ENCODE peak calls at places on chromosomes 1 and 21, in seven cellular contexts. Z, J, G, D, K, Y and A are unnamed samples.

GRCh38 chr1:23090056-23090455 is 70.8 kb downstream of the KDM1A start:
- DNase-seq in Z (no peak), J (no peak), G (no peak), D (no peak), K (no peak), Y (no peak), A (no peak)

GRCh38 chr1:61083014-61083798 is 845 bp downstream of the NFIA start:
- DNase-seq in Z (no peak), J (no peak), G (peak; percentile 57), D (no peak), K (no peak), Y (no peak), A (peak; percentile 24)

GRCh38 chr1:226185153-226186036 is 1.1 kb downstream of the ACBD3 start:
- DNase-seq in Z (no peak), J (no peak), G (no peak), D (no peak), K (no peak), Y (peak; percentile 63), A (no peak)

GRCh38 chr1:230441630-230442029 is 15.5 kb upstream of the PGBD5 start:
- DNase-seq in Z (no peak), J (no peak), G (no peak), D (no peak), K (no peak), Y (no peak), A (no peak)

GRCh38 chr1:110829955-110830553 is 42.9 kb upstream of the CD53 start:
- DNase-seq in Z (peak; percentile 20), J (no peak), G (peak; percentile 10), D (peak; percentile 79), K (peak; percentile 0), Y (peak; percentile 8), A (no peak)

GRCh38 chr1:30474818-30475200 is 248.6 kb downstream of the MATN1 start:
- DNase-seq in Z (no peak), J (no peak), G (no peak), D (no peak), K (no peak), Y (no peak), A (no peak)

GRCh38 chr1:29706936-29707335 is 470.6 kb downstream of the PTPRU start:
- DNase-seq in Z (no peak), J (no peak), G (peak; percentile 83), D (peak; percentile 8), K (peak; percentile 69), Y (peak; percentile 31), A (no peak)

GRCh38 chr1:27141266-27142003 is 13.5 kb downstream of the SLC9A1 start:
- DNase-seq in Z (peak; percentile 85), J (no peak), G (no peak), D (no peak), K (no peak), Y (no peak), A (peak; percentile 68)

GRCh38 chr1:207987164-207987563 is 76.2 kb upstream of the CD34 start:
- DNase-seq in Z (no peak), J (no peak), G (no peak), D (no peak), K (no peak), Y (no peak), A (no peak)

GRCh38 chr1:219367496-219367895 is 193.8 kb downstream of the LYPLAL1 start:
- DNase-seq in Z (no peak), J (no peak), G (no peak), D (no peak), K (no peak), Y (no peak), A (no peak)

GRCh38 chr1:5927506-5928370 is 64.5 kb downstream of the NPHP4 start:
- DNase-seq in Z (peak; percentile 57), J (no peak), G (no peak), D (no peak), K (no peak), Y (no peak), A (peak; percentile 58)

GRCh38 chr1:85607126-85607912 is 26.8 kb downstream of the CCN1 start:
- DNase-seq in Z (no peak), J (no peak), G (peak; percentile 37), D (no peak), K (peak; percentile 100), Y (peak; percentile 91), A (no peak)

GRCh38 chr1:42114229-42114628 is 39.0 kb upstream of the GUCA2B start:
- DNase-seq in Z (no peak), J (no peak), G (no peak), D (no peak), K (no peak), Y (no peak), A (no peak)

GRCh38 chr1:155070721-155071556 is 7.4 kb downstream of the EFNA4 start:
- DNase-seq in Z (peak; percentile 84), J (peak; percentile 57), G (peak; percentile 88), D (peak; percentile 80), K (peak; percentile 64), Y (peak; percentile 75), A (peak; percentile 90)

GRCh38 chr21:27795418-27795817 is 828.5 kb upstream of the ADAMTS5 start:
- DNase-seq in Z (no peak), J (no peak), G (no peak), D (no peak), K (no peak), Y (no peak), A (no peak)

GRCh38 chr1:228429007-228429406 is 12.3 kb upstream of the TRIM17 start:
- DNase-seq in Z (no peak), J (no peak), G (no peak), D (no peak), K (no peak), Y (no peak), A (no peak)

GRCh38 chr1:67004176-67004575 is 49.8 kb downstream of the SLC35D1 start:
- DNase-seq in Z (no peak), J (no peak), G (no peak), D (no peak), K (no peak), Y (peak; percentile 17), A (no peak)

GRCh38 chr1:33298623-33299277 is 22.1 kb downstream of the A3GALT2 start:
- DNase-seq in Z (peak; percentile 67), J (peak; percentile 46), G (peak; percentile 75), D (peak; percentile 58), K (peak; percentile 60), Y (peak; percentile 58), A (peak; percentile 76)

GRCh38 chr1:113975211-113975895 is 3.9 kb upstream of the OLFML3 start:
- DNase-seq in Z (no peak), J (no peak), G (no peak), D (no peak), K (no peak), Y (no peak), A (no peak)

GRCh38 chr1:10694274-10694632 is 102.2 kb downstream of the CASZ1 start:
- DNase-seq in Z (peak; percentile 76), J (no peak), G (no peak), D (peak; percentile 58), K (no peak), Y (peak; percentile 12), A (no peak)

GRCh38 chr1:59083946-59084865 is 212.7 kb upstream of the FGGY start:
- DNase-seq in Z (no peak), J (no peak), G (no peak), D (no peak), K (no peak), Y (no peak), A (no peak)
- TF ChIP-seq CTCF in Z (no peak), J (no peak), G (no peak), D (no peak), K (no peak), Y (no peak), A (no peak)

DNA sequence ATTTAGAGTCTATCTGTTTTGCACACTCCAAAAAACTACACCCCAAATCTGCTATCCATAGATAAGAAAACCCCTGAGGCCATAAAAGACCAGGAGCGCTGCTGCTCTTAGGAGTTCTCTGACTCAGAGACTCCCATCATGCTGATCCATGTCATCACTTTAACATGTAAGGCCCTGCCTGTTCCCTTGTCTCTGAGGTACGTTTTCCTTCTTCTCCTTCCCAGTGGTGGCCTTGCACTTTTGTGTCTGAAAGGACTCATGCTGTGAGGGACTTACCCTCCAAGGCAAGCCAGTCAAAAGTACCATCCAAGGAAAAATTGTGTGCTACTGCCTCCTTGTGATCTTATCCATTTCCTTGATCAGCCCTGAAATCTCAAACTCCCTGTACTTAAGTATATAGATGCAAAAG is 427.4 kb upstream of the NCAM2 start:
- DNase-seq in Z (no peak), J (no peak), G (no peak), D (no peak), K (no peak), Y (no peak), A (no peak)
- TF ChIP-seq CTCF in Z (no peak), J (no peak), G (no peak), D (no peak), K (no peak), Y (no peak), A (no peak)

GRCh38 chr1:166698771-166699170 is 140.5 kb upstream of the POGK start:
- DNase-seq in Z (no peak), J (no peak), G (no peak), D (no peak), K (no peak), Y (no peak), A (no peak)
- TF ChIP-seq CTCF in Z (no peak), J (no peak), G (no peak), D (no peak), K (no peak), Y (no peak), A (no peak)

DNA sequence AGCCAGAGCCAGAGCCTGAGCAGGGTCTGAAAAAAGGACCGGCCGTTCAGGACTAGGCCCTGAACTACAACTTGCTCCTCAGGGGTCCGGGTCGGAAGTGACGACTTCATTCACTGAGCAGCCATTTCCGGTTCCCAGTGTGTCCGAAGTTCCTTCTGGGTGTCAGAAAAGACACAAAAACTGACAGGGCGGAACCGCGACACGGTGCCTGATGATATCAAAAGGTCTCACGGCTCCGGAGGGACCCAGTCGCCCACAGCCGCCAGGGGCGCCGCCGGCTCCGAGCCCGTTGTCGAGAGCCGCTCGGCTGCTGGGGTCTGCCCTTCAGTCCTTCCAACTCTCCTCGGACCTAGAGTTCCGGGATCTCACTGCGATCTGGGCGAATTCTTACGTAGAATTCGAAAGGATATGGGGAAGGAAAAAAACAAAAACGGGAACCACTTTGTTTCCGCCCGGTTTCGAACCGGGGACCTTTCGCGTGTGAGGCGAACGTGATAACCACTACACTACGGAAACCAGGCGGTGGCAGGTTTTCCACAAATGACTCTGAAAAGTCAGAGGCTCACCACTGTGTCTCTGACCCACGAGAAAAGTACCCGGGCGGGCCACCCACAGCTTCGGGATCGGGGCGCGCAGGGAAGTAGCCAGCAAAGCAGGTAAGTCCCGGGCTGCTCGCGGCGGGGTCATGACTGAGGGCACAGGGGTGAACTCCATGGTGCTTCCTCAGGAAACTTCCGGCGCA is 31.8 kb upstream of the CFAP126 start:
- DNase-seq in Z (peak; percentile 93), J (peak; percentile 92), G (peak; percentile 89), D (peak; percentile 99), K (peak; percentile 80), Y (peak; percentile 90), A (peak; percentile 91)
- TF ChIP-seq CTCF in Z (peak; percentile 31), J (no peak), G (peak; percentile 54), D (peak; percentile 90), K (peak; percentile 34), Y (peak; percentile 44), A (peak; percentile 54)

GRCh38 chr1:63873751-63874150 is 99.9 kb downstream of the ROR1 start:
- DNase-seq in Z (no peak), J (no peak), G (no peak), D (no peak), K (peak; percentile 53), Y (peak; percentile 81), A (no peak)
- TF ChIP-seq CTCF in Z (no peak), J (no peak), G (no peak), D (no peak), K (no peak), Y (no peak), A (no peak)